ENCODE peak calls at places on chromosomes 11 and 22, in five cellular contexts. R is epithelial cell of esophagus, Y is tibial nerve, O is adrenal gland, M is PC-9. E is an unnamed sample.

GRCh38 chr22:36930041-36930935 is 16.9 kb downstream of the CSF2RB start:
- DNase-seq in O (no peak), M (no peak), R (no peak), Y (no peak), E (no peak)

GRCh38 chr11:100695911-100696310 is 8.8 kb downstream of the ARHGAP42 start:
- DNase-seq in M (no peak), O (no peak), Y (no peak), R (no peak), E (no peak)

GRCh38 chr11:16184588-16184987 is 171.8 kb downstream of the SOX6 start:
- DNase-seq in R (peak), M (peak), O (peak), Y (no peak), E (no peak)

GRCh38 chr11:122727101-122727929 is 71.8 kb downstream of the UBASH3B start:
- DNase-seq in R (no peak), Y (no peak), M (no peak), O (no peak), E (no peak)

GRCh38 chr11:29676993-29677392 is 339.8 kb downstream of the KCNA4 start:
- DNase-seq in Y (no peak), O (no peak), M (no peak), R (no peak), E (no peak)

GRCh38 chr11:22163394-22163797 is 29.5 kb upstream of the ANO5 start:
- DNase-seq in O (no peak), R (peak), M (no peak), Y (no peak), E (no peak)

GRCh38 chr11:72333657-72334056 is 89.7 kb upstream of the PHOX2A start:
- DNase-seq in O (no peak), R (no peak), Y (no peak), M (no peak), E (no peak)

GRCh38 chr11:58318532-58318931 is 40.3 kb downstream of the OR5B17 start:
- DNase-seq in M (no peak), R (peak), Y (no peak), O (no peak), E (no peak)

GRCh38 chr11:9688716-9689511 is 25.0 kb downstream of the SWAP70 start:
- DNase-seq in Y (no peak), M (no peak), O (no peak), R (peak), E (no peak)

GRCh38 chr11:11731311-11732083 is 109.7 kb upstream of the GALNT18 start:
- DNase-seq in O (peak), R (peak), Y (no peak), M (no peak), E (no peak)

GRCh38 chr22:38900677-38901076 is 28.7 kb upstream of the CBX6 start:
- DNase-seq in M (no peak), Y (no peak), R (no peak), O (no peak), E (no peak)

GRCh38 chr11:35271031-35271430 is 132.1 kb downstream of the CD44 start:
- DNase-seq in R (no peak), M (no peak), O (no peak), Y (no peak), E (no peak)

GRCh38 chr11:76702378-76703128 is 32.0 kb upstream of the LRRC32 start:
- DNase-seq in O (no peak), Y (no peak), M (no peak), R (no peak), E (no peak)

GRCh38 chr11:124880958-124881357 is 15.7 kb downstream of the ROBO3 start:
- DNase-seq in O (no peak), R (no peak), M (no peak), Y (no peak), E (no peak)

GRCh38 chr11:33006010-33006409 is 9.7 kb upstream of the DEPDC7 start:
- DNase-seq in Y (no peak), M (no peak), R (no peak), O (no peak), E (no peak)
- H3K4me3 ChIP-seq in Y (no peak), M (no peak), R (no peak), O (no peak), E (no peak)

DNA sequence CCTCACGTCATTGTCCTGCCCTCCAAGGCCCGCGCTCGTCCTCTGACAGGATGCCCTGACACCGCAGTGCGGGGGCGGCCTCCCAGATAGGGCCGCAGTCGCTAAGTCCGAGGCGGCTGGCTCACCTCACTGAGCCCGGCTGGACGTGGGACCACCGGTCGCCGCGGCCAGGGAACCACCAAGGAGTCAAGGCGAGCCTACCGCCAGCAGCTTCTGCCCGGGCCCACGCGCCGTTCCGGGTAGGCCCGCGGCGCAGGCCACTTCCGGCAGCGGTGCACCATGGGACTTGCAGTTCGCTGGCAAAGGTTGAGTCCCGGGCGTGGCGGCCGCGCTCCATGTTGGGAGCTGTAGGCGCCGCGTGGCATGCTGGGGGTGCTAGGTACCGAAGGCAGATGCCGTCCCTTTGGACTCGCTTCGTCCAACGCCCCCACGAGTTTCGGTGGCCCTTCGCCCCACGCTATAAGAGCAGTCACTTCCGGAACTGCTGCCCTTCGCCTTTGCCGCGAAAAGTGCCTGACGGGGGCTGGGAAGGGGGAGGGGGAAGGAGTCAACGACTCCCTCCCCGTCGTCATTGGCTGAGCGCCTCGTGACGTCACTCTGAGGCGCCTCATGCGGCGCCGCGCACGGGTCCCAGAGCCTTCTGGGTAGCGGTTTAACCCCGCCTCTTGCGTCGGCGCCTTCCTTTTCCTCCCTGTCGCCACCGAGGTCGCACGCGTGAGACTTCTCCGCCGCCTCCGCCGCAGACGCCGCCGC is at the start of gene RPLP2:
- DNase-seq in Y (peak), R (peak), O (peak), M (peak), E (peak)
- TF ChIP-seq CTCF in Y (no peak), R (no peak), O (no peak), M (no peak), E (no peak)

DNA sequence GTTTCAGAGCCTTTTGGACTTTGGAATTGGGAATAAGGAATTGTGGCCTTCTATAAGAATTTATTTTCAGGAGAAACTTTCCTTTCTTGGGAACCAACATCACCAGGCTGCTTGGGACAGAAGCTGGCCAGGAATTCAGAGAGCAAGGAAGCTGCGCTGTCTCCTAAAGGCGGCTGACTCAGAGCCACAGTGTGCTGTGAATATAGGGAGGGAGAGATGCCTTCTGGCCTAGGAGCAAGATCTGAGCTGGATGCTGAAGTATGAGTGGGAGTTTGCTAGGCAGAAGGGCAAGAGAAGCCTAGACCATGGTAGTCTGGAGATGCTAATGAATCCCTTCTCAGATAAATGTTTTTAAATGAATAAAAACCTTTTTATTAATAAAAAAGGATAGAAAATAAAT is 213.7 kb upstream of the TBCEL start:
- DNase-seq in M (no peak), Y (no peak), R (no peak), O (no peak), E (no peak)
- H3K4me3 ChIP-seq in M (no peak), Y (no peak), R (no peak), O (no peak), E (no peak)

GRCh38 chr11:108121274-108122155 is at the start of gene ACAT1:
- DNase-seq in Y (peak), O (peak), R (peak), M (peak), E (peak)
- TF ChIP-seq CTCF in Y (peak), O (peak), R (peak), M (peak), E (no peak)